ENCODE peak calls at places on chromosome 3, in eight cellular contexts. One of them, this sample, is unnamed.

GRCh38 chr3:29609007-29609805 is 328.3 kb downstream of the RBMS3 start:
- DNase-seq in keratinocyte: no peak
- DNase-seq in H1: no peak
- DNase-seq in hepatocyte: no peak
- DNase-seq in mammary epithelial cell: no peak
- DNase-seq in PC-9: no peak
- DNase-seq in fibroblast of lung: no peak
- DNase-seq in DND-41: no peak
- DNase-seq in this sample: no peak

GRCh38 chr3:56053727-56054126 is 414.5 kb downstream of the ERC2 start:
- DNase-seq in keratinocyte: no peak
- DNase-seq in H1: no peak
- DNase-seq in hepatocyte: no peak
- DNase-seq in mammary epithelial cell: no peak
- DNase-seq in PC-9: no peak
- DNase-seq in fibroblast of lung: no peak
- DNase-seq in DND-41: no peak
- DNase-seq in this sample: no peak

GRCh38 chr3:154885016-154885415 is 195.1 kb upstream of the MME start:
- DNase-seq in keratinocyte: no peak
- DNase-seq in H1: no peak
- DNase-seq in hepatocyte: no peak
- DNase-seq in mammary epithelial cell: no peak
- DNase-seq in PC-9: no peak
- DNase-seq in fibroblast of lung: peak; percentile 44
- DNase-seq in DND-41: no peak
- DNase-seq in this sample: no peak

GRCh38 chr3:13681931-13682330 is 133.0 kb downstream of the FBLN2 start:
- DNase-seq in keratinocyte: no peak
- DNase-seq in H1: no peak
- DNase-seq in hepatocyte: no peak
- DNase-seq in mammary epithelial cell: no peak
- DNase-seq in PC-9: no peak
- DNase-seq in fibroblast of lung: no peak
- DNase-seq in DND-41: no peak
- DNase-seq in this sample: no peak

GRCh38 chr3:197380786-197381185 is 82.4 kb upstream of the DLG1 start:
- DNase-seq in keratinocyte: no peak
- DNase-seq in H1: no peak
- DNase-seq in hepatocyte: no peak
- DNase-seq in mammary epithelial cell: peak; percentile 77
- DNase-seq in PC-9: no peak
- DNase-seq in fibroblast of lung: peak; percentile 83
- DNase-seq in DND-41: no peak
- DNase-seq in this sample: no peak

GRCh38 chr3:175893566-175893965 is 1034.4 kb downstream of the NAALADL2 start:
- DNase-seq in keratinocyte: no peak
- DNase-seq in H1: no peak
- DNase-seq in hepatocyte: no peak
- DNase-seq in mammary epithelial cell: no peak
- DNase-seq in PC-9: no peak
- DNase-seq in fibroblast of lung: no peak
- DNase-seq in DND-41: no peak
- DNase-seq in this sample: no peak

GRCh38 chr3:184336484-184337230 is 743 bp upstream of the FAM131A start:
- DNase-seq in keratinocyte: no peak
- DNase-seq in H1: peak; percentile 54
- DNase-seq in hepatocyte: peak; percentile 75
- DNase-seq in mammary epithelial cell: peak; percentile 51
- DNase-seq in PC-9: peak; percentile 56
- DNase-seq in fibroblast of lung: peak; percentile 68
- DNase-seq in DND-41: no peak
- DNase-seq in this sample: peak; percentile 59

GRCh38 chr3:139217633-139218032 is 126.2 kb upstream of the MRPS22 start:
- DNase-seq in keratinocyte: no peak
- DNase-seq in H1: peak; percentile 23
- DNase-seq in hepatocyte: no peak
- DNase-seq in mammary epithelial cell: no peak
- DNase-seq in PC-9: no peak
- DNase-seq in fibroblast of lung: no peak
- DNase-seq in DND-41: no peak
- DNase-seq in this sample: no peak

GRCh38 chr3:159859424-159859823 is 129.2 kb upstream of the IL12A start:
- DNase-seq in keratinocyte: no peak
- DNase-seq in H1: no peak
- DNase-seq in hepatocyte: no peak
- DNase-seq in mammary epithelial cell: no peak
- DNase-seq in PC-9: peak; percentile 13
- DNase-seq in fibroblast of lung: no peak
- DNase-seq in DND-41: no peak
- DNase-seq in this sample: no peak

GRCh38 chr3:52141751-52142150 is 12.5 kb downstream of the POC1A start:
- DNase-seq in keratinocyte: no peak
- DNase-seq in H1: no peak
- DNase-seq in hepatocyte: no peak
- DNase-seq in mammary epithelial cell: no peak
- DNase-seq in PC-9: no peak
- DNase-seq in fibroblast of lung: no peak
- DNase-seq in DND-41: no peak
- DNase-seq in this sample: no peak

GRCh38 chr3:22988566-22988965 is 214.6 kb upstream of the UBE2E2 start:
- DNase-seq in keratinocyte: no peak
- DNase-seq in H1: no peak
- DNase-seq in hepatocyte: no peak
- DNase-seq in mammary epithelial cell: no peak
- DNase-seq in PC-9: no peak
- DNase-seq in fibroblast of lung: no peak
- DNase-seq in DND-41: no peak
- DNase-seq in this sample: no peak

GRCh38 chr3:97763586-97764148 is 891 bp upstream of the ARL6 start:
- DNase-seq in keratinocyte: no peak
- DNase-seq in H1: no peak
- DNase-seq in hepatocyte: no peak
- DNase-seq in mammary epithelial cell: no peak
- DNase-seq in PC-9: no peak
- DNase-seq in fibroblast of lung: peak; percentile 0
- DNase-seq in DND-41: no peak
- DNase-seq in this sample: no peak

GRCh38 chr3:177680442-177680821 is 483.1 kb upstream of the TBL1XR1 start:
- DNase-seq in keratinocyte: no peak
- DNase-seq in H1: no peak
- DNase-seq in hepatocyte: no peak
- DNase-seq in mammary epithelial cell: peak; percentile 37
- DNase-seq in PC-9: no peak
- DNase-seq in fibroblast of lung: peak; percentile 73
- DNase-seq in DND-41: no peak
- DNase-seq in this sample: no peak

GRCh38 chr3:70736009-70736408 is 423.6 kb upstream of the MDFIC2 start:
- DNase-seq in keratinocyte: no peak
- DNase-seq in H1: no peak
- DNase-seq in hepatocyte: no peak
- DNase-seq in mammary epithelial cell: peak; percentile 54
- DNase-seq in PC-9: no peak
- DNase-seq in fibroblast of lung: peak; percentile 72
- DNase-seq in DND-41: no peak
- DNase-seq in this sample: no peak

GRCh38 chr3:45330500-45331295 is 57.7 kb upstream of the LARS2 start:
- DNase-seq in keratinocyte: no peak
- DNase-seq in H1: no peak
- DNase-seq in hepatocyte: no peak
- DNase-seq in mammary epithelial cell: peak; percentile 35
- DNase-seq in PC-9: no peak
- DNase-seq in fibroblast of lung: peak; percentile 28
- DNase-seq in DND-41: peak; percentile 26
- DNase-seq in this sample: no peak

DNA sequence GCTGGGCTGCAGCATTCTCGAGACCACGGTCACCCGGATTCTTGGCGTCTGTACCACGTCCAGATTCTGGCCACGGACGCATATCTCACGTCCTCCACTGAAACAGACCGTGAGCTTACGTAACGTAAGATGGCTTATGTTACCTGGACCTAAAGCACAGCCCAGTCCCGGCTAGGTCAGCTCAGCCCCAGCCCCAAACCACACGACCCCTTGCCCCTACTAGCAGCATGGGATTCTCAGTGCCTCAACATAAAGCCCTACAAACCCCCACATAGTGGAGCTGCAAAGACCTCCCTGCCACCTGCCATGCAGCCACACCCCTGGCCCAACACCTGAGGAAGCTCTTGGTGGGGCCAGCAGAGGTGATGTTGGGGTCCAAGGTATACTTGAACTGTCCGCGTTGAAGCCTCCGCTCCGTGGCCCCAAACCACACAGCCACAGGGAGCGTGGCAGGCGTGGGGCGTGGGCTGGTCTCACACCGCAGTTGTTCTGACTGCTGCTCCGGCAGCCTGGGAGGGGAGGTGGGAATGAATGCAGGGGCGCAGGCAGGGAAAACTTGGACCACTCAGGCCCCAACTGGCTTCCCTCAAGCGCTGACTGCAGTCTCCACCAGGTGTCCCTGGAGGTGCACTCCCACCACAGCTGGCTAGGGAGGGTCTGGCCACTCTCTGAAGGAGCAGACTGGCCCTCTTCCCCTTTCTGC is 14.5 kb downstream of the PLXNB1 start:
- DNase-seq in keratinocyte: no peak
- DNase-seq in H1: no peak
- DNase-seq in hepatocyte: no peak
- DNase-seq in mammary epithelial cell: no peak
- DNase-seq in PC-9: no peak
- DNase-seq in fibroblast of lung: no peak
- DNase-seq in DND-41: no peak
- DNase-seq in this sample: no peak
- TF ChIP-seq CTCF in keratinocyte: no peak
- TF ChIP-seq CTCF in H1: peak; percentile 43
- TF ChIP-seq CTCF in hepatocyte: no peak
- TF ChIP-seq CTCF in mammary epithelial cell: peak; percentile 3
- TF ChIP-seq CTCF in PC-9: no peak
- TF ChIP-seq CTCF in fibroblast of lung: no peak
- TF ChIP-seq CTCF in DND-41: peak; percentile 27
- TF ChIP-seq CTCF in this sample: no peak

GRCh38 chr3:137768021-137768360 is 3.9 kb downstream of the SOX14 start:
- DNase-seq in keratinocyte: no peak
- DNase-seq in H1: peak; percentile 76
- DNase-seq in hepatocyte: no peak
- DNase-seq in mammary epithelial cell: no peak
- DNase-seq in PC-9: no peak
- DNase-seq in fibroblast of lung: no peak
- DNase-seq in DND-41: no peak
- DNase-seq in this sample: no peak

GRCh38 chr3:137768361-137769320 is 4.5 kb downstream of the SOX14 start:
- DNase-seq in keratinocyte: no peak
- DNase-seq in H1: peak; percentile 74
- DNase-seq in hepatocyte: peak; percentile 27
- DNase-seq in mammary epithelial cell: no peak
- DNase-seq in PC-9: no peak
- DNase-seq in fibroblast of lung: no peak
- DNase-seq in DND-41: no peak
- DNase-seq in this sample: no peak

GRCh38 chr3:137770821-137771399 is 6.8 kb downstream of the SOX14 start:
- DNase-seq in keratinocyte: no peak
- DNase-seq in H1: peak; percentile 78
- DNase-seq in hepatocyte: peak; percentile 16
- DNase-seq in mammary epithelial cell: no peak
- DNase-seq in PC-9: no peak
- DNase-seq in fibroblast of lung: no peak
- DNase-seq in DND-41: no peak
- DNase-seq in this sample: no peak

GRCh38 chr3:137770066-137770805 is 6.1 kb downstream of the SOX14 start:
- DNase-seq in keratinocyte: no peak
- DNase-seq in H1: peak; percentile 69
- DNase-seq in hepatocyte: no peak
- DNase-seq in mammary epithelial cell: no peak
- DNase-seq in PC-9: no peak
- DNase-seq in fibroblast of lung: no peak
- DNase-seq in DND-41: no peak
- DNase-seq in this sample: no peak

GRCh38 chr3:137769321-137770065 is 5.4 kb downstream of the SOX14 start:
- DNase-seq in keratinocyte: no peak
- DNase-seq in H1: no peak
- DNase-seq in hepatocyte: no peak
- DNase-seq in mammary epithelial cell: no peak
- DNase-seq in PC-9: no peak
- DNase-seq in fibroblast of lung: no peak
- DNase-seq in DND-41: no peak
- DNase-seq in this sample: no peak
- TF ChIP-seq EZH2 in keratinocyte: no peak
- TF ChIP-seq EZH2 in H1: no peak
- TF ChIP-seq EZH2 in hepatocyte: no peak
- TF ChIP-seq EZH2 in mammary epithelial cell: no peak
- TF ChIP-seq EZH2 in PC-9: no peak
- TF ChIP-seq EZH2 in fibroblast of lung: peak; percentile 7
- TF ChIP-seq EZH2 in DND-41: no peak
- TF ChIP-seq EZH2 in this sample: no peak

GRCh38 chr3:78506038-78506437 is 1261.8 kb downstream of the ROBO1 start:
- DNase-seq in keratinocyte: no peak
- DNase-seq in H1: no peak
- DNase-seq in hepatocyte: no peak
- DNase-seq in mammary epithelial cell: no peak
- DNase-seq in PC-9: no peak
- DNase-seq in fibroblast of lung: peak; percentile 45
- DNase-seq in DND-41: no peak
- DNase-seq in this sample: no peak
- H3K27ac ChIP-seq in keratinocyte: no peak overlapping the region
- H3K27ac ChIP-seq in H1: no peak overlapping the region
- H3K27ac ChIP-seq in hepatocyte: no peak overlapping the region
- H3K27ac ChIP-seq in mammary epithelial cell: no peak overlapping the region
- H3K27ac ChIP-seq in PC-9: no peak overlapping the region
- H3K27ac ChIP-seq in fibroblast of lung: no peak overlapping the region
- H3K27ac ChIP-seq in DND-41: no peak overlapping the region
- H3K27ac ChIP-seq in this sample: no peak overlapping the region

GRCh38 chr3:100954990-100955389 is 38.2 kb downstream of the ABI3BP start:
- DNase-seq in keratinocyte: peak; percentile 13
- DNase-seq in H1: no peak
- DNase-seq in hepatocyte: peak; percentile 20
- DNase-seq in mammary epithelial cell: peak; percentile 86
- DNase-seq in PC-9: no peak
- DNase-seq in fibroblast of lung: peak; percentile 93
- DNase-seq in DND-41: no peak
- DNase-seq in this sample: no peak

GRCh38 chr3:100954199-100954935 is 38.9 kb downstream of the ABI3BP start:
- DNase-seq in keratinocyte: no peak
- DNase-seq in H1: no peak
- DNase-seq in hepatocyte: no peak
- DNase-seq in mammary epithelial cell: peak; percentile 7
- DNase-seq in PC-9: no peak
- DNase-seq in fibroblast of lung: peak; percentile 19
- DNase-seq in DND-41: no peak
- DNase-seq in this sample: no peak

GRCh38 chr3:100957407-100958100 is 35.7 kb downstream of the ABI3BP start:
- DNase-seq in keratinocyte: no peak
- DNase-seq in H1: no peak
- DNase-seq in hepatocyte: no peak
- DNase-seq in mammary epithelial cell: no peak
- DNase-seq in PC-9: no peak
- DNase-seq in fibroblast of lung: peak; percentile 33
- DNase-seq in DND-41: no peak
- DNase-seq in this sample: no peak

GRCh38 chr3:100956276-100956675 is 36.9 kb downstream of the ABI3BP start:
- DNase-seq in keratinocyte: no peak
- DNase-seq in H1: no peak
- DNase-seq in hepatocyte: no peak
- DNase-seq in mammary epithelial cell: no peak
- DNase-seq in PC-9: no peak
- DNase-seq in fibroblast of lung: no peak
- DNase-seq in DND-41: no peak
- DNase-seq in this sample: no peak

GRCh38 chr3:100953103-100953502 is 40.1 kb downstream of the ABI3BP start:
- DNase-seq in keratinocyte: no peak
- DNase-seq in H1: no peak
- DNase-seq in hepatocyte: no peak
- DNase-seq in mammary epithelial cell: no peak
- DNase-seq in PC-9: peak; percentile 25
- DNase-seq in fibroblast of lung: no peak
- DNase-seq in DND-41: no peak
- DNase-seq in this sample: no peak
- TF ChIP-seq CTCF in keratinocyte: no peak
- TF ChIP-seq CTCF in H1: peak; percentile 10
- TF ChIP-seq CTCF in hepatocyte: no peak
- TF ChIP-seq CTCF in mammary epithelial cell: no peak
- TF ChIP-seq CTCF in PC-9: no peak
- TF ChIP-seq CTCF in fibroblast of lung: no peak
- TF ChIP-seq CTCF in DND-41: no peak
- TF ChIP-seq CTCF in this sample: peak; percentile 22